ENCODE peak calls at places on chromosomes 11 and 22, in ten cellular contexts. O is nephron progenitor cell; F is tibial nerve; T is fibroblast of villous mesenchyme; X is CMK; Z is osteocyte; P is Calu3; R is iPS-NIHi11; U is stimulated activated CD4-positive, alpha-beta T cell treated with anti-CD3 and anti-CD28 coated beads, Interleukin-1b, Interleukin-23, amount 100 ng/mL, for 4 hours; G is right atrium auricular region. L is an unnamed sample.

GRCh38 chr11:132772712-132773545 is 759.4 kb downstream of the OPCML start:
- DNase-seq in O (no peak), F (no peak), T (no peak), X (no peak), Z (no peak), P (no peak), R (no peak), U (no peak), G (no peak), L (no peak)

GRCh38 chr11:335779-336665 is 15.4 kb upstream of the IFITM3 start:
- DNase-seq in O (no peak), F (no peak), T (peak; percentile 76), X (no peak), Z (no peak), P (no peak), R (no peak), U (no peak), G (no peak), L (no peak)

GRCh38 chr11:69539416-69540117 is 58.1 kb downstream of the LINC01488 start:
- DNase-seq in O (no peak), F (peak; percentile 35), T (no peak), X (no peak), Z (no peak), P (no peak), R (no peak), U (no peak), G (no peak), L (no peak)

GRCh38 chr22:49724030-49724892 is 103.4 kb downstream of the BRD1 start:
- DNase-seq in O (no peak), F (no peak), T (no peak), X (no peak), Z (peak; percentile 80), P (no peak), R (peak; percentile 62), U (peak; percentile 34), G (peak; percentile 38), L (no peak)

GRCh38 chr11:100980156-100980555 is 149.5 kb downstream of the PGR start:
- DNase-seq in O (no peak), F (no peak), T (peak; percentile 54), X (no peak), Z (no peak), P (no peak), R (no peak), U (no peak), G (no peak), L (no peak)

GRCh38 chr22:30947163-30947820 is 21.3 kb downstream of the MORC2 start:
- DNase-seq in O (peak; percentile 17), F (no peak), T (no peak), X (no peak), Z (peak; percentile 51), P (no peak), R (no peak), U (no peak), G (peak; percentile 69), L (no peak)

GRCh38 chr11:65854871-65855837 is 2.8 kb downstream of the CFL1 start:
- DNase-seq in O (no peak), F (no peak), T (no peak), X (no peak), Z (no peak), P (no peak), R (no peak), U (no peak), G (no peak), L (no peak)

GRCh38 chr22:44926124-44926475 is 83.7 kb downstream of the PHF21B start:
- DNase-seq in O (no peak), F (no peak), T (no peak), X (no peak), Z (no peak), P (no peak), R (no peak), U (no peak), G (no peak), L (no peak)

GRCh38 chr11:75403983-75404658 is 4.8 kb downstream of the RPS3 start:
- DNase-seq in O (no peak), F (no peak), T (no peak), X (no peak), Z (no peak), P (no peak), R (no peak), U (no peak), G (no peak), L (no peak)

GRCh38 chr11:34332524-34332923 is 25.3 kb downstream of the ABTB2 start:
- DNase-seq in O (no peak), F (no peak), T (no peak), X (no peak), Z (no peak), P (peak; percentile 28), R (peak; percentile 41), U (no peak), G (no peak), L (no peak)

GRCh38 chr11:17036666-17037658 is 22.7 kb upstream of the PLEKHA7 start:
- DNase-seq in O (no peak), F (no peak), T (no peak), X (no peak), Z (no peak), P (peak; percentile 51), R (no peak), U (no peak), G (no peak), L (no peak)

GRCh38 chr11:79174045-79175008 is 266.5 kb downstream of the TENM4 start:
- DNase-seq in O (no peak), F (no peak), T (no peak), X (no peak), Z (no peak), P (no peak), R (peak; percentile 36), U (no peak), G (no peak), L (no peak)

GRCh38 chr11:110147965-110148709 is 54.9 kb downstream of the ZC3H12C start:
- DNase-seq in O (no peak), F (no peak), T (peak; percentile 88), X (no peak), Z (no peak), P (no peak), R (no peak), U (no peak), G (no peak), L (no peak)

GRCh38 chr22:27080191-27080590 is 422.8 kb downstream of the MIAT start:
- DNase-seq in O (no peak), F (no peak), T (no peak), X (no peak), Z (no peak), P (no peak), R (no peak), U (no peak), G (no peak), L (no peak)

GRCh38 chr11:115901069-115901468 is 396.9 kb upstream of the CADM1 start:
- DNase-seq in O (no peak), F (no peak), T (no peak), X (no peak), Z (no peak), P (no peak), R (no peak), U (no peak), G (no peak), L (no peak)

GRCh38 chr11:74926304-74927030 is 22.4 kb downstream of the XRRA1 start:
- DNase-seq in O (no peak), F (no peak), T (peak; percentile 75), X (no peak), Z (no peak), P (no peak), R (no peak), U (no peak), G (no peak), L (no peak)

GRCh38 chr11:129145276-129145675 is 46.8 kb downstream of the ARHGAP32 start:
- DNase-seq in O (no peak), F (no peak), T (peak; percentile 10), X (no peak), Z (no peak), P (no peak), R (no peak), U (no peak), G (no peak), L (no peak)

GRCh38 chr11:121636341-121637176 is 183.8 kb upstream of the SORL1-AS1 start:
- DNase-seq in O (no peak), F (no peak), T (no peak), X (no peak), Z (no peak), P (no peak), R (no peak), U (no peak), G (no peak), L (no peak)

GRCh38 chr11:73538381-73538872 is 59.5 kb downstream of the FAM168A start:
- DNase-seq in O (no peak), F (no peak), T (no peak), X (no peak), Z (no peak), P (no peak), R (peak; percentile 19), U (no peak), G (no peak), L (no peak)

GRCh38 chr22:35894937-35895708 is 133.5 kb downstream of the RBFOX2 start:
- DNase-seq in O (no peak), F (peak; percentile 46), T (peak; percentile 92), X (no peak), Z (no peak), P (no peak), R (no peak), U (no peak), G (no peak), L (peak; percentile 6)

GRCh38 chr11:119218141-119218878 is 12.2 kb downstream of the CBL start:
- DNase-seq in O (no peak), F (no peak), T (peak; percentile 64), X (no peak), Z (no peak), P (no peak), R (no peak), U (no peak), G (no peak), L (peak; percentile 65)

GRCh38 chr11:2099523-2100316 is 39.5 kb downstream of the IGF2 start:
- DNase-seq in O (no peak), F (no peak), T (no peak), X (no peak), Z (no peak), P (peak; percentile 72), R (no peak), U (no peak), G (no peak), L (no peak)

GRCh38 chr11:201936-202335 is 5.3 kb downstream of the BET1L start:
- DNase-seq in O (no peak), F (no peak), T (no peak), X (no peak), Z (no peak), P (no peak), R (no peak), U (no peak), G (peak; percentile 32), L (no peak)

GRCh38 chr22:31882971-31883370 is 61.4 kb upstream of the YWHAH start:
- DNase-seq in O (no peak), F (no peak), T (no peak), X (no peak), Z (no peak), P (no peak), R (no peak), U (no peak), G (no peak), L (no peak)

GRCh38 chr22:37431811-37432707 is 4.8 kb upstream of the ELFN2 start:
- DNase-seq in O (no peak), F (no peak), T (peak; percentile 98), X (no peak), Z (no peak), P (peak; percentile 79), R (no peak), U (no peak), G (no peak), L (peak; percentile 88)

GRCh38 chr11:12284321-12285050 is 92.9 kb upstream of the PARVA start:
- DNase-seq in O (no peak), F (peak; percentile 4), T (peak; percentile 73), X (no peak), Z (peak; percentile 40), P (no peak), R (no peak), U (no peak), G (peak; percentile 57), L (no peak)

GRCh38 chr11:78208257-78209165 is 19.8 kb downstream of the USP35 start:
- DNase-seq in O (no peak), F (no peak), T (peak; percentile 6), X (no peak), Z (no peak), P (no peak), R (no peak), U (no peak), G (no peak), L (no peak)

GRCh38 chr11:28756977-28757376 is 648.8 kb downstream of the METTL15 start:
- DNase-seq in O (no peak), F (no peak), T (peak; percentile 68), X (no peak), Z (no peak), P (no peak), R (no peak), U (no peak), G (no peak), L (peak; percentile 11)

L was measured in LoVo.